ENCODE peak calls at places on chromosomes 7 and 10, in five cellular contexts. E, P, B, F and A are unnamed samples.

GRCh38 chr10:97050959-97051496 is 134.7 kb downstream of the SLIT1 start:
- DNase-seq in E (no peak), P (no peak), B (no peak), F (no peak), A (no peak)

GRCh38 chr10:132971448-132972148 is 29.2 kb upstream of the CFAP46 start:
- DNase-seq in E (no peak), P (no peak), B (no peak), F (no peak), A (no peak)

GRCh38 chr10:90921906-90922305 is 1.0 kb upstream of the ANKRD1 start:
- DNase-seq in E (no peak), P (no peak), B (no peak), F (no peak), A (no peak)

GRCh38 chr7:44473295-44473694 is 17.2 kb downstream of the NUDCD3 start:
- DNase-seq in E (no peak), P (no peak), B (peak; percentile 67), F (peak; percentile 45), A (no peak)

GRCh38 chr7:81783818-81784217 is 14.0 kb upstream of the HGF start:
- DNase-seq in E (no peak), P (no peak), B (no peak), F (no peak), A (no peak)

GRCh38 chr10:87878664-87879459 is 15.4 kb downstream of the PTEN start:
- DNase-seq in E (no peak), P (no peak), B (no peak), F (no peak), A (no peak)

GRCh38 chr10:121024905-121025584 is 173.9 kb downstream of the WDR11 start:
- DNase-seq in E (no peak), P (no peak), B (peak; percentile 21), F (no peak), A (no peak)

GRCh38 chr10:69892436-69893215 is 90.9 kb downstream of the COL13A1 start:
- DNase-seq in E (no peak), P (no peak), B (no peak), F (no peak), A (no peak)

GRCh38 chr10:72126184-72126871 is 38.0 kb upstream of the SPOCK2 start:
- DNase-seq in E (no peak), P (no peak), B (peak; percentile 25), F (peak; percentile 75), A (no peak)

GRCh38 chr10:32890444-32890843 is 67.6 kb downstream of the ITGB1 start:
- DNase-seq in E (no peak), P (no peak), B (no peak), F (no peak), A (no peak)

GRCh38 chr7:22937946-22938345 is 76.0 kb downstream of the HYCC1 start:
- DNase-seq in E (no peak), P (no peak), B (no peak), F (no peak), A (no peak)

GRCh38 chr7:128020161-128020560 is 11.1 kb downstream of the LRRC4 start:
- DNase-seq in E (no peak), P (no peak), B (no peak), F (no peak), A (no peak)

GRCh38 chr7:94375167-94375566 is 19.5 kb upstream of the COL1A2 start:
- DNase-seq in E (peak; percentile 39), P (no peak), B (no peak), F (peak; percentile 97), A (peak; percentile 64)

GRCh38 chr7:64465551-64465950 is 97.3 kb downstream of the ZNF680 start:
- DNase-seq in E (no peak), P (no peak), B (no peak), F (no peak), A (no peak)

GRCh38 chr10:24432478-24433416 is 223.8 kb downstream of the KIAA1217 start:
- DNase-seq in E (no peak), P (no peak), B (peak; percentile 70), F (peak; percentile 24), A (no peak)

DNA sequence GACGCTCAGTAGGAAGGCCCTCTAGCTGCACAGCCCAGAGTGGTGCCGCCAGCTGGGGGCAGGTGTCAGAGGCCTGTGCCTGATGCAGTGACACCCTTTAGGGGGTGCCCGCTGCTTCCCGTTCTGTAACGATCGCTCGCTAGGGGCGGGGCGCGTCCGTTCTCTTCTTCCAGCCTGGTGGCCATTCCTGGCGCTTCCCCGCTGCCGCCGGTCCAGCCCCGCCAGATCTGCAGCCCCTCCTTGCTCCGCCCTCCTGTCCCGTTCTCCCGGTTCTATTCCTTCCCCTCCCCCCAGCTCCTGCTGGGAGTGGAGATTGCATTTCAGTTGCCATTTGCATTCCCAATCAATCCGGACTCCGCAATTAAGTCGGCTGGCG is 39.2 kb downstream of the AGAP3 start:
- DNase-seq in E (no peak), P (peak; percentile 65), B (no peak), F (no peak), A (no peak)
- H3K4me3 ChIP-seq in E (no peak overlapping the region), P (peak overlapping the region; percentile 9), B (no peak overlapping the region), F (no peak overlapping the region), A (no peak overlapping the region)

GRCh38 chr7:80335473-80336232 is 176.2 kb downstream of the GNAT3 start:
- DNase-seq in E (no peak), P (no peak), B (no peak), F (peak; percentile 84), A (no peak)
- H3K9me3 ChIP-seq in E (no peaks in the 10 kb centered on the region), P (no peaks in the 10 kb centered on the region), B (no peaks in the 10 kb centered on the region), F (no peaks in the 10 kb centered on the region), A (no peaks in the 10 kb centered on the region)

DNA sequence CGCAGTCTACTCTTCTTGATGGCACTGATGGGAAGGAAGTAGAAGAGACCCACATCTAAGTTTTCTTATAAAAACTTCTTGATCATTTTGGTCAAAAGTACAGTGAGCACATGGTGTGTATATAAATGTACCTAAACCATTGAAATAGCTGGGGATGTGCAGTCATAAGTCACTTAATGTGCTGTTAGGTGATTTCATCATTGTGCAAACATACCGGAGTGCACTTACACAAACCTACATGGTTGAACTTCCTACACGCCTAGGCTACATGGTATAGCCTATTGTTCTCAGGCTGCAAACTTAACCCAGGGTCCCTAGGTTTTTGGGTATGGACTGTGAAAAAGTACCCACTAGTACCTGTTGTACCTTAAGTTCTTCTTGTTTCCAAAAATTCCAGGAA is 123.3 kb upstream of the ZNF438 start:
- DNase-seq in E (no peak), P (no peak), B (no peak), F (no peak), A (no peak)
- H3K36me3 ChIP-seq in E (no peaks in the 10 kb centered on the region), P (no peaks in the 10 kb centered on the region), B (no peaks in the 10 kb centered on the region), F (no peaks in the 10 kb centered on the region), A (no peaks in the 10 kb centered on the region)

GRCh38 chr7:132234751-132235150 is 341.5 kb downstream of the PLXNA4 start:
- DNase-seq in E (no peak), P (no peak), B (no peak), F (no peak), A (no peak)

GRCh38 chr7:132226626-132227290 is 349.5 kb downstream of the PLXNA4 start:
- DNase-seq in E (no peak), P (no peak), B (no peak), F (no peak), A (no peak)

GRCh38 chr7:132228240-132228639 is 348.0 kb downstream of the PLXNA4 start:
- DNase-seq in E (no peak), P (no peak), B (no peak), F (no peak), A (no peak)

GRCh38 chr7:132232394-132232793 is 343.9 kb downstream of the PLXNA4 start:
- DNase-seq in E (no peak), P (no peak), B (no peak), F (no peak), A (no peak)
- H3K4me3 ChIP-seq in E (no peak overlapping the region), P (no peak overlapping the region), B (no peak overlapping the region), F (no peak overlapping the region), A (no peak overlapping the region)